ENCODE peak calls at places on chromosomes 4 and X, in four cellular contexts. One of them, this sample, is unnamed.

GRCh38 chr4:146916479-146917076 is 29.1 kb downstream of the TTC29 start:
- DNase-seq in stomach: no peak
- DNase-seq in PC-9: peak; percentile 7
- DNase-seq in left ventricle myocardium inferior: no peak
- DNase-seq in this sample: no peak

GRCh38 chrX:151977923-151978322 is 3.4 kb upstream of the GABRE start:
- DNase-seq in stomach: no peak
- DNase-seq in PC-9: no peak
- DNase-seq in left ventricle myocardium inferior: no peak
- DNase-seq in this sample: no peak

GRCh38 chr4:137451150-137451850 is 81.0 kb downstream of the PCDH18 start:
- DNase-seq in stomach: no peak
- DNase-seq in PC-9: no peak
- DNase-seq in left ventricle myocardium inferior: no peak
- DNase-seq in this sample: no peak

GRCh38 chr4:7332216-7333023 is 102.3 kb downstream of the PSAPL1 start:
- DNase-seq in stomach: no peak
- DNase-seq in PC-9: peak; percentile 20
- DNase-seq in left ventricle myocardium inferior: peak; percentile 41
- DNase-seq in this sample: peak; percentile 27

GRCh38 chrX:2500681-2501151 is at the start of the genes DHRSX and ZBED1:
- DNase-seq in stomach: peak; percentile 51
- DNase-seq in PC-9: peak; percentile 9
- DNase-seq in left ventricle myocardium inferior: peak; percentile 54
- DNase-seq in this sample: peak; percentile 48

GRCh38 chrX:47321386-47321785 is 49.0 kb upstream of the ZNF157 start:
- DNase-seq in stomach: no peak
- DNase-seq in PC-9: peak; percentile 33
- DNase-seq in left ventricle myocardium inferior: peak; percentile 27
- DNase-seq in this sample: peak; percentile 13

GRCh38 chr4:92791876-92792490 is 488.2 kb downstream of the GRID2 start:
- DNase-seq in stomach: no peak
- DNase-seq in PC-9: no peak
- DNase-seq in left ventricle myocardium inferior: no peak
- DNase-seq in this sample: no peak

GRCh38 chrX:19410259-19410658 is 66.5 kb downstream of the PDHA1 start:
- DNase-seq in stomach: no peak
- DNase-seq in PC-9: no peak
- DNase-seq in left ventricle myocardium inferior: no peak
- DNase-seq in this sample: no peak

GRCh38 chrX:149312936-149313432 is 192.1 kb downstream of the IDS start:
- DNase-seq in stomach: no peak
- DNase-seq in PC-9: no peak
- DNase-seq in left ventricle myocardium inferior: no peak
- DNase-seq in this sample: no peak

GRCh38 chrX:124836786-124837185 is 482.9 kb upstream of the TEX13C start:
- DNase-seq in stomach: no peak
- DNase-seq in PC-9: no peak
- DNase-seq in left ventricle myocardium inferior: no peak
- DNase-seq in this sample: no peak

GRCh38 chr4:165583341-165583740 is 204.5 kb downstream of the CPE start:
- DNase-seq in stomach: no peak
- DNase-seq in PC-9: no peak
- DNase-seq in left ventricle myocardium inferior: no peak
- DNase-seq in this sample: no peak

GRCh38 chr4:16693040-16693506 is 205.4 kb downstream of the LDB2 start:
- DNase-seq in stomach: no peak
- DNase-seq in PC-9: no peak
- DNase-seq in left ventricle myocardium inferior: no peak
- DNase-seq in this sample: peak; percentile 8

GRCh38 chr4:138558886-138559285 is 316.7 kb upstream of the SLC7A11 start:
- DNase-seq in stomach: no peak
- DNase-seq in PC-9: no peak
- DNase-seq in left ventricle myocardium inferior: no peak
- DNase-seq in this sample: no peak

GRCh38 chr4:137861682-137862081 is 329.4 kb upstream of the PCDH18 start:
- DNase-seq in stomach: no peak
- DNase-seq in PC-9: no peak
- DNase-seq in left ventricle myocardium inferior: no peak
- DNase-seq in this sample: no peak

GRCh38 chr4:181702864-181703263 is 540.3 kb upstream of the TENM3 start:
- DNase-seq in stomach: no peak
- DNase-seq in PC-9: no peak
- DNase-seq in left ventricle myocardium inferior: no peak
- DNase-seq in this sample: no peak

GRCh38 chr4:101346562-101347266 is 612 bp downstream of the PPP3CA start:
- DNase-seq in stomach: peak; percentile 59
- DNase-seq in PC-9: peak; percentile 35
- DNase-seq in left ventricle myocardium inferior: peak; percentile 61
- DNase-seq in this sample: peak; percentile 63

GRCh38 chrX:5683996-5684395 is 544.7 kb downstream of the NLGN4X start:
- DNase-seq in stomach: no peak
- DNase-seq in PC-9: no peak
- DNase-seq in left ventricle myocardium inferior: no peak
- DNase-seq in this sample: no peak

GRCh38 chrX:65924938-65925507 is 114.9 kb downstream of the VSIG4 start:
- DNase-seq in stomach: no peak
- DNase-seq in PC-9: peak; percentile 28
- DNase-seq in left ventricle myocardium inferior: no peak
- DNase-seq in this sample: no peak

GRCh38 chrX:103329991-103330390 is at the start of gene TCEAL7:
- DNase-seq in stomach: no peak
- DNase-seq in PC-9: no peak
- DNase-seq in left ventricle myocardium inferior: peak; percentile 23
- DNase-seq in this sample: no peak

GRCh38 chrX:9882669-9883446 is 84.3 kb upstream of the CLDN34 start:
- DNase-seq in stomach: no peak
- DNase-seq in PC-9: no peak
- DNase-seq in left ventricle myocardium inferior: no peak
- DNase-seq in this sample: no peak

GRCh38 chr4:26558166-26558895 is 25.6 kb upstream of the TBC1D19 start:
- DNase-seq in stomach: no peak
- DNase-seq in PC-9: no peak
- DNase-seq in left ventricle myocardium inferior: no peak
- DNase-seq in this sample: no peak

GRCh38 chrX:331145-331771 is 12.7 kb upstream of the GTPBP6 start:
- DNase-seq in stomach: no peak
- DNase-seq in PC-9: no peak
- DNase-seq in left ventricle myocardium inferior: peak; percentile 15
- DNase-seq in this sample: no peak

GRCh38 chrX:78333521-78333920 is 6.1 kb upstream of the CYSLTR1 start:
- DNase-seq in stomach: no peak
- DNase-seq in PC-9: no peak
- DNase-seq in left ventricle myocardium inferior: no peak
- DNase-seq in this sample: no peak

GRCh38 chrX:12352922-12353321 is 214.6 kb downstream of the FRMPD4 start:
- DNase-seq in stomach: no peak
- DNase-seq in PC-9: no peak
- DNase-seq in left ventricle myocardium inferior: no peak
- DNase-seq in this sample: no peak

GRCh38 chr4:8737075-8737474 is 134.6 kb downstream of the HMX1 start:
- DNase-seq in stomach: peak; percentile 14
- DNase-seq in PC-9: no peak
- DNase-seq in left ventricle myocardium inferior: no peak
- DNase-seq in this sample: no peak

GRCh38 chr4:155889036-155889793 is 14.3 kb upstream of the TDO2 start:
- DNase-seq in stomach: no peak
- DNase-seq in PC-9: no peak
- DNase-seq in left ventricle myocardium inferior: no peak
- DNase-seq in this sample: no peak

GRCh38 chr4:153014460-153014859 is 78.3 kb downstream of the FHDC1 start:
- DNase-seq in stomach: no peak
- DNase-seq in PC-9: no peak
- DNase-seq in left ventricle myocardium inferior: no peak
- DNase-seq in this sample: no peak

GRCh38 chrX:20947411-20947912 is 426.8 kb upstream of the CNKSR2 start:
- DNase-seq in stomach: no peak
- DNase-seq in PC-9: no peak
- DNase-seq in left ventricle myocardium inferior: no peak
- DNase-seq in this sample: no peak

GRCh38 chrX:39721570-39722279 is 376.0 kb downstream of the BCOR start:
- DNase-seq in stomach: no peak
- DNase-seq in PC-9: no peak
- DNase-seq in left ventricle myocardium inferior: no peak
- DNase-seq in this sample: no peak

GRCh38 chr4:169619518-169619957 is 840 bp upstream of the CLCN3 start:
- DNase-seq in stomach: peak; percentile 67
- DNase-seq in PC-9: peak; percentile 58
- DNase-seq in left ventricle myocardium inferior: no peak
- DNase-seq in this sample: peak; percentile 74

GRCh38 chr4:170005472-170005871 is 20.7 kb downstream of the MFAP3L start:
- DNase-seq in stomach: no peak
- DNase-seq in PC-9: no peak
- DNase-seq in left ventricle myocardium inferior: no peak
- DNase-seq in this sample: no peak

GRCh38 chr4:182391111-182391684 is 148.0 kb downstream of the TENM3 start:
- DNase-seq in stomach: no peak
- DNase-seq in PC-9: no peak
- DNase-seq in left ventricle myocardium inferior: no peak
- DNase-seq in this sample: no peak

GRCh38 chrX:153933751-153934472 is 925 bp downstream of the NAA10 start:
- DNase-seq in stomach: no peak
- DNase-seq in PC-9: no peak
- DNase-seq in left ventricle myocardium inferior: no peak
- DNase-seq in this sample: no peak

GRCh38 chr4:27474691-27475090 is 614.0 kb downstream of the STIM2 start:
- DNase-seq in stomach: no peak
- DNase-seq in PC-9: peak; percentile 11
- DNase-seq in left ventricle myocardium inferior: no peak
- DNase-seq in this sample: no peak

GRCh38 chrX:13377537-13377936 is 57.7 kb upstream of the ATXN3L start:
- DNase-seq in stomach: no peak
- DNase-seq in PC-9: no peak
- DNase-seq in left ventricle myocardium inferior: no peak
- DNase-seq in this sample: no peak

GRCh38 chrX:111896148-111896547 is 20.2 kb downstream of the TRPC5OS start:
- DNase-seq in stomach: no peak
- DNase-seq in PC-9: no peak
- DNase-seq in left ventricle myocardium inferior: no peak
- DNase-seq in this sample: no peak
- H3K27me3 ChIP-seq in stomach: no peaks in the 10 kb centered on the region
- H3K27me3 ChIP-seq in PC-9: no peaks in the 10 kb centered on the region
- H3K27me3 ChIP-seq in left ventricle myocardium inferior: no peaks in the 10 kb centered on the region
- H3K27me3 ChIP-seq in this sample: no peaks in the 10 kb centered on the region

GRCh38 chr4:1001561-1002130 is 8.4 kb upstream of the SLC26A1 start:
- DNase-seq in stomach: no peak
- DNase-seq in PC-9: no peak
- DNase-seq in left ventricle myocardium inferior: no peak
- DNase-seq in this sample: no peak
- H3K27me3 ChIP-seq in stomach: peaks cover 26% of the 10 kb centered on the region
- H3K27me3 ChIP-seq in PC-9: peaks cover 11% of the 10 kb centered on the region
- H3K27me3 ChIP-seq in left ventricle myocardium inferior: peaks cover 98% of the 10 kb centered on the region
- H3K27me3 ChIP-seq in this sample: peaks cover 96% of the 10 kb centered on the region

DNA sequence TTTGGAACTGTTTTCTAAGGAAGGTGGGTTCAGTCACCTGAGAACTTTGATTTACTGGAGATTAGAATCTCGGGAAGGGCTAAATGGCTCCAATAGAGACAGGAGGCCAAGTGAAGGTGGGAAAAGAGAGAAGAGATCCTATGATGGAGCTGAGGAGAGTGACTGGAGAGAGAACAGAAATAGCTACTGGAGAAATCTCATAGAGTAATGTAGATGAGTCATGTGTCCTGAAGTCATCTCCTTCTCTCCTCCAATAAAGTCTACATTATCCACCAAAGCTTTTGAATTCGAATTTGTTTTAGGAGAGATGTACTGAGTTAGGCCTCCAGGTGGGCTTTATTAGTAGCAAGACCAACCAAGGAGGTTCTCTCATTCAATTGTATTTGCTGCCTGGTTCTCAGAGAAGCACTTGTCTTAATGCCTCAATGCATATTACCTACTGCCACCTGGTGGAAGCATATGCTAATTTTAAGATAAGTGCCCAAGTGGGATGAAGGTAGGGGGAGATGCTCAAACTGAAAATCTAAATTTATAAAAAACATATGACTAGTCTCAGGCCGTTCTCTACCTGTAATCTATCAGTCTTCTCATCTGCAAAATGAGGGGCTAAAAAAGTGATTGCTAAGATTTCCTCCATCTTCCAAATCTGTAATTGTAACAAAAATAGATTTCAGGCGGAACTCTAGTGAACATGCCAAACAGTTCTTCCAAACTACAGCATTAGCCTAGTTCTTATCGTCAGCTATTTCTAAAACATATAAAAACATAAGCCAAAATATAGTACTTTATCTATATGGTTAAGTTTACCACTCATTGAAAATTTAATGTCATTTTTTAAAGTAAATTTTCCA is 24.4 kb downstream of the TXK start:
- DNase-seq in stomach: no peak
- DNase-seq in PC-9: no peak
- DNase-seq in left ventricle myocardium inferior: no peak
- DNase-seq in this sample: no peak
- H3K27me3 ChIP-seq in stomach: no peaks in the 10 kb centered on the region
- H3K27me3 ChIP-seq in PC-9: no peaks in the 10 kb centered on the region
- H3K27me3 ChIP-seq in left ventricle myocardium inferior: no peaks in the 10 kb centered on the region
- H3K27me3 ChIP-seq in this sample: no peaks in the 10 kb centered on the region

GRCh38 chrX:72272868-72273267 is 4.2 kb downstream of the RPS4X start:
- DNase-seq in stomach: no peak
- DNase-seq in PC-9: peak; percentile 10
- DNase-seq in left ventricle myocardium inferior: no peak
- DNase-seq in this sample: no peak

GRCh38 chrX:72271091-72271490 is 6.0 kb downstream of the RPS4X start:
- DNase-seq in stomach: no peak
- DNase-seq in PC-9: no peak
- DNase-seq in left ventricle myocardium inferior: no peak
- DNase-seq in this sample: no peak

GRCh38 chrX:72274526-72274925 is 2.5 kb downstream of the RPS4X start:
- DNase-seq in stomach: no peak
- DNase-seq in PC-9: no peak
- DNase-seq in left ventricle myocardium inferior: no peak
- DNase-seq in this sample: no peak

GRCh38 chrX:72271812-72272211 is 5.2 kb downstream of the RPS4X start:
- DNase-seq in stomach: no peak
- DNase-seq in PC-9: no peak
- DNase-seq in left ventricle myocardium inferior: no peak
- DNase-seq in this sample: no peak

GRCh38 chrX:72273718-72274117 is 3.3 kb downstream of the RPS4X start:
- DNase-seq in stomach: no peak
- DNase-seq in PC-9: no peak
- DNase-seq in left ventricle myocardium inferior: no peak
- DNase-seq in this sample: no peak
- H3K27me3 ChIP-seq in stomach: no peaks in the 10 kb centered on the region
- H3K27me3 ChIP-seq in PC-9: no peaks in the 10 kb centered on the region
- H3K27me3 ChIP-seq in left ventricle myocardium inferior: no peaks in the 10 kb centered on the region
- H3K27me3 ChIP-seq in this sample: no peaks in the 10 kb centered on the region

GRCh38 chr4:41795796-41796195 is 47.3 kb upstream of the PHOX2B start:
- DNase-seq in stomach: no peak
- DNase-seq in PC-9: no peak
- DNase-seq in left ventricle myocardium inferior: no peak
- DNase-seq in this sample: no peak
- H3K27me3 ChIP-seq in stomach: no peaks in the 10 kb centered on the region
- H3K27me3 ChIP-seq in PC-9: peaks cover 53% of the 10 kb centered on the region
- H3K27me3 ChIP-seq in left ventricle myocardium inferior: peaks cover 56% of the 10 kb centered on the region
- H3K27me3 ChIP-seq in this sample: no peaks in the 10 kb centered on the region

GRCh38 chr4:6248394-6248793 is 21.3 kb upstream of the WFS1 start:
- DNase-seq in stomach: no peak
- DNase-seq in PC-9: no peak
- DNase-seq in left ventricle myocardium inferior: no peak
- DNase-seq in this sample: no peak
- H3K27me3 ChIP-seq in stomach: no peaks in the 10 kb centered on the region
- H3K27me3 ChIP-seq in PC-9: peaks cover 24% of the 10 kb centered on the region
- H3K27me3 ChIP-seq in left ventricle myocardium inferior: peaks cover 71% of the 10 kb centered on the region
- H3K27me3 ChIP-seq in this sample: peaks cover 57% of the 10 kb centered on the region

GRCh38 chrX:128891554-128891953 is 631.7 kb downstream of the SMARCA1 start:
- DNase-seq in stomach: no peak
- DNase-seq in PC-9: no peak
- DNase-seq in left ventricle myocardium inferior: no peak
- DNase-seq in this sample: no peak
- H3K27me3 ChIP-seq in stomach: no peaks in the 10 kb centered on the region
- H3K27me3 ChIP-seq in PC-9: no peaks in the 10 kb centered on the region
- H3K27me3 ChIP-seq in left ventricle myocardium inferior: no peaks in the 10 kb centered on the region
- H3K27me3 ChIP-seq in this sample: no peaks in the 10 kb centered on the region

This sample was measured in transverse colon.